ENCODE peak calls at places on chromosomes 5 and 9, in eight cellular contexts. T is cardiac muscle cell; F is iPS DF 6.9; G is naive thymus-derived CD8-positive, alpha-beta T cell; C is CD8-positive, alpha-beta memory T cell; Z is mucosa of descending colon; K is activated T-helper 1 cell treated with Interleukin-2 at 50 U/mL for 16 hours; X is HS-5. M is an unnamed sample.

GRCh38 chr9:137396227-137396626 is 26.7 kb downstream of the EXD3 start:
- DNase-seq in T (peak; percentile 96), F (no peak), G (no peak), C (no peak), Z (no peak), K (no peak), X (peak; percentile 31), M (peak; percentile 42)

GRCh38 chr5:142683116-142683515 is 2.8 kb downstream of the FGF1 start:
- DNase-seq in T (no peak), F (no peak), G (no peak), C (no peak), Z (no peak), K (no peak), X (no peak), M (no peak)

GRCh38 chr5:67475489-67475888 is 278.9 kb upstream of the CD180 start:
- DNase-seq in T (no peak), F (no peak), G (no peak), C (no peak), Z (no peak), K (no peak), X (no peak), M (no peak)

GRCh38 chr5:17067657-17068392 is 131.7 kb upstream of the MYO10 start:
- DNase-seq in T (no peak), F (no peak), G (no peak), C (no peak), Z (no peak), K (no peak), X (no peak), M (no peak)

GRCh38 chr5:130289132-130290088 is 385.1 kb downstream of the CHSY3 start:
- DNase-seq in T (peak; percentile 24), F (no peak), G (no peak), C (no peak), Z (no peak), K (no peak), X (peak; percentile 26), M (peak; percentile 90)

GRCh38 chr9:16825971-16826370 is 44.5 kb downstream of the BNC2 start:
- DNase-seq in T (peak; percentile 57), F (no peak), G (no peak), C (no peak), Z (peak; percentile 37), K (no peak), X (peak; percentile 79), M (no peak)

GRCh38 chr9:126985870-126986498 is 71.4 kb downstream of the RALGPS1 start:
- DNase-seq in T (peak; percentile 90), F (no peak), G (peak; percentile 57), C (peak; percentile 92), Z (peak; percentile 90), K (peak; percentile 75), X (peak; percentile 88), M (peak; percentile 94)

GRCh38 chr5:92779536-92779935 is 801.5 kb downstream of the NR2F1-AS1 start:
- DNase-seq in T (no peak), F (no peak), G (no peak), C (no peak), Z (no peak), K (no peak), X (no peak), M (no peak)

GRCh38 chr9:88653926-88654325 is 118.9 kb downstream of the NXNL2 start:
- DNase-seq in T (peak; percentile 37), F (no peak), G (no peak), C (no peak), Z (no peak), K (no peak), X (peak; percentile 24), M (peak; percentile 5)

GRCh38 chr9:1083325-1083913 is 33.3 kb downstream of the DMRT2 start:
- DNase-seq in T (peak; percentile 2), F (no peak), G (no peak), C (no peak), Z (peak; percentile 31), K (no peak), X (peak; percentile 16), M (no peak)

GRCh38 chr5:178839319-178839704 is 20.4 kb upstream of the ZNF354B start:
- DNase-seq in T (peak; percentile 36), F (peak; percentile 64), G (peak; percentile 21), C (peak; percentile 50), Z (peak; percentile 72), K (peak; percentile 19), X (no peak), M (no peak)

GRCh38 chr9:15693701-15694100 is 140.9 kb downstream of the CCDC171 start:
- DNase-seq in T (no peak), F (no peak), G (no peak), C (no peak), Z (no peak), K (no peak), X (no peak), M (no peak)

GRCh38 chr5:179209359-179210150 is 135.7 kb downstream of the ADAMTS2 start:
- DNase-seq in T (peak; percentile 60), F (no peak), G (no peak), C (peak; percentile 17), Z (no peak), K (no peak), X (no peak), M (no peak)

GRCh38 chr9:22817181-22817580 is 370.6 kb downstream of the DMRTA1 start:
- DNase-seq in T (no peak), F (no peak), G (no peak), C (no peak), Z (no peak), K (no peak), X (peak; percentile 73), M (peak; percentile 3)

GRCh38 chr5:105931782-105932489 is 1738.8 kb downstream of the EFNA5 start:
- DNase-seq in T (peak; percentile 43), F (no peak), G (no peak), C (no peak), Z (no peak), K (no peak), X (peak; percentile 54), M (no peak)